ENCODE peak calls at places on chromosomes 3 and 15, in six cellular contexts. N is IMR-90, X is H9, C is mesenchymal stem cell, A is H1, U is trophoblast cell. D is an unnamed sample.

GRCh38 chr3:52893723-52894122 is 3.6 kb downstream of the STIMATE start:
- DNase-seq in N (no peak), X (no peak), U (no peak), A (no peak), C (no peak), D (no peak)

GRCh38 chr3:160331127-160331937 is 67.7 kb downstream of the IFT80 start:
- DNase-seq in N (peak), X (no peak), U (no peak), C (peak), A (no peak), D (no peak)

GRCh38 chr15:77737238-77738037 is 104.7 kb upstream of the LINGO1 start:
- DNase-seq in U (no peak), X (no peak), N (no peak), C (no peak), A (no peak), D (no peak)

GRCh38 chr3:171306631-171307030 is 153.6 kb downstream of the TNIK start:
- DNase-seq in X (no peak), U (no peak), C (peak), N (peak), A (no peak), D (no peak)

GRCh38 chr3:113021471-113021870 is 30.7 kb downstream of the GTPBP8 start:
- DNase-seq in X (no peak), U (no peak), A (no peak), N (no peak), C (no peak), D (no peak)

GRCh38 chr3:48919215-48920138 is 835 bp downstream of the ARIH2 start:
- DNase-seq in U (peak), X (peak), N (peak), A (no peak), C (peak), D (no peak)

GRCh38 chr3:46416134-46417119 is 9.4 kb downstream of the CCRL2 start:
- DNase-seq in A (no peak), U (no peak), C (no peak), N (no peak), X (no peak), D (no peak)

GRCh38 chr3:161026612-161027217 is 78.4 kb downstream of the B3GALNT1 start:
- DNase-seq in C (no peak), N (no peak), A (no peak), U (no peak), X (no peak), D (no peak)

GRCh38 chr3:104291437-104291851 is 1075.3 kb upstream of the ALCAM start:
- DNase-seq in C (peak), A (no peak), X (no peak), U (no peak), N (no peak), D (no peak)

GRCh38 chr15:38670142-38671002 is 105.8 kb upstream of the RASGRP1 start:
- DNase-seq in C (no peak), N (no peak), A (no peak), U (no peak), X (no peak), D (no peak)

GRCh38 chr3:185820973-185821758 is 3.7 kb downstream of the IGF2BP2 start:
- DNase-seq in C (peak), A (no peak), X (no peak), U (peak), N (peak), D (no peak)

GRCh38 chr3:46113608-46114007 is 86.3 kb upstream of the XCR1 start:
- DNase-seq in A (no peak), C (no peak), X (no peak), U (no peak), N (no peak), D (no peak)

GRCh38 chr15:31609243-31609642 is 282.6 kb downstream of the KLF13 start:
- DNase-seq in U (no peak), N (peak), X (no peak), C (no peak), A (no peak), D (no peak)

GRCh38 chr15:57551717-57552677 is 39.7 kb upstream of the MYZAP start:
- DNase-seq in A (peak), X (peak), N (peak), C (peak), U (peak), D (peak)

GRCh38 chr15:58165661-58166060 is 27.5 kb downstream of the AQP9 start:
- DNase-seq in C (no peak), A (no peak), N (peak), U (no peak), X (no peak), D (no peak)

GRCh38 chr3:171457263-171458055 is 2.7 kb downstream of the TNIK start:
- DNase-seq in C (peak), X (no peak), N (no peak), A (no peak), U (no peak), D (no peak)

GRCh38 chr3:43257850-43258249 is 28.5 kb upstream of the SNRK start:
- DNase-seq in A (no peak), N (no peak), X (no peak), C (no peak), U (no peak), D (no peak)

GRCh38 chr15:83413054-83413719 is 34.0 kb upstream of the SH3GL3 start:
- DNase-seq in X (no peak), C (no peak), N (no peak), A (no peak), U (no peak), D (no peak)

GRCh38 chr3:71083726-71084131 is 499.8 kb downstream of the FOXP1 start:
- DNase-seq in C (no peak), X (no peak), A (no peak), U (no peak), N (no peak), D (no peak)

DNA sequence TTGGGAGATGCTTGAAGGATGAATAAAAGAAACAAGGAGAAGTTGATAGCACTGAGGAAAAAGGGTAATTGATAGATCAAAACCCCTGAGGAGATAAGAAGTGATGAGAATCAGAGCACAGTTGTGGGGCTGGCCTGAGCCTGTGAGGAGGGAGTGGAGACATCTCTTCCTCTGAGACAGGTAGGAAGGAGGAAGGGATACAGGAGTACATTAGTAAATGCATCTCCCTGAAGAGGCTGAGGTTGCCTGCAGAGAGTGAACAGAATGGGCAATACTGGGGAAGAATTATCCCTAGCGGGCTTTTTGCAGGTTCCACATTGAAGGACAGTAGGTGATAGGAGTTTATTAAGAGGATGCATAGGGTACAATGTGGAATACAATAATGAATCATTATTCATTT is 17.3 kb upstream of the SCAMP5 start:
- DNase-seq in A (no peak), C (no peak), U (no peak), N (no peak), X (no peak), D (no peak)
- H3K14ac ChIP-seq in A (no peak), C (no peak), U (no peak), N (no peak), X (no peak), D (no peak)

GRCh38 chr3:18372786-18373405 is 52.2 kb downstream of the SATB1 start:
- DNase-seq in C (no peak), U (no peak), X (no peak), A (no peak), N (no peak), D (no peak)
- H3K14ac ChIP-seq in C (no peak), U (no peak), X (no peak), A (no peak), N (no peak), D (no peak)

DNA sequence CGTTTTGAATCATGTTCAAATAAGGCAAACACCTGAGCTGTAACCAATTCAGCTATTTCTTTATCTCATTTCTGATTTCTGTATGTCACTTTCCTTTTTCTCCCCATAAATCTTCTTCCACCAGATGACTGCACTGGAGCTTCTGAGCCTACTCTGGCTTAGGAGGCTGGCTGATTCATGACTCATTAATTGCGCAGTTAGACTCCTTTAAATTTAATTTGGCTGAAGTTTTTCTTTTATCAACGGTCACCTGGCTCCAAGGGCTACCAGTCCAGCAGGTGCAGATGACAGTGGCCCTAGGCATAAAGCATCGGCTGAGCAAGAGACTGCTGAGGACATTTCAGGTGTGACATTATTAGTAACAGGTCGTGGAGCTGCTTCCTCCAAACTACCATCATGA is 39.6 kb upstream of the ITGA11 start:
- DNase-seq in X (no peak), A (no peak), N (peak), U (no peak), C (peak), D (no peak)
- H3K14ac ChIP-seq in X (no peak), A (no peak), N (no peak), U (no peak), C (no peak), D (no peak)

GRCh38 chr3:44428910-44429309 is 48.6 kb downstream of the ZNF445 start:
- DNase-seq in U (no peak), X (no peak), N (no peak), A (no peak), C (no peak), D (no peak)

GRCh38 chr3:44427683-44428082 is 49.8 kb downstream of the ZNF445 start:
- DNase-seq in N (no peak), U (no peak), X (peak), A (no peak), C (no peak), D (no peak)

GRCh38 chr3:44421280-44421679 is 56.2 kb downstream of the ZNF445 start:
- DNase-seq in U (no peak), A (no peak), C (no peak), N (no peak), X (peak), D (no peak)

GRCh38 chr3:44420676-44421075 is 56.8 kb downstream of the ZNF445 start:
- DNase-seq in X (no peak), U (peak), N (no peak), C (no peak), A (no peak), D (no peak)

GRCh38 chr3:44424758-44425157 is 52.7 kb downstream of the ZNF445 start:
- DNase-seq in C (no peak), U (no peak), X (no peak), A (no peak), N (no peak), D (no peak)
- H3K14ac ChIP-seq in C (no peak), U (no peak), X (no peak), A (no peak), N (no peak), D (peak)

GRCh38 chr3:145518639-145519038 is 642.3 kb downstream of the PLOD2 start:
- DNase-seq in N (no peak), A (no peak), U (no peak), X (no peak), C (no peak), D (no peak)
- H3K14ac ChIP-seq in N (no peak), A (no peak), U (no peak), X (no peak), C (no peak), D (no peak)

DNA sequence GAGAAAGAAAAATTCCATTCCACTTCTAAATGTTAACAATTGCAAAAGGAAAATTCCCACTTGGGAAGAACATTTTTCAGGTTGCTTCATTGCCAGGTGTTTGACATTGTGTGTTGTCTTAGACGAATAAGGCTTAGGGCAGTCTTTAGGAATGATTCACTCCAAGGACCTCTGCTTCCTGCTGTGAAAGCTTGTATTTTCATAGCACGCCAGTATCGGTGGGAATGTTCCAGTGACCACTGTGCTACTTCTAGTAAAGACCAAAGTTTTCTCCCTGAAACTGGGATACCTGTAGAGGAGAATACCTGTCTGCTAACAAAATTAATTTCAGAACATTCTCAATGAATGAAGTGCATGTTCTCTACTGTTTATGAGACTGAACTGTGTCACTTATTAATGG is 64.1 kb downstream of the CDIN1 start:
- DNase-seq in X (no peak), U (no peak), C (no peak), A (no peak), N (peak), D (no peak)
- H3K14ac ChIP-seq in X (no peak), U (no peak), C (no peak), A (no peak), N (no peak), D (no peak)

GRCh38 chr15:44861917-44862316 is 94.6 kb upstream of the TERB2 start:
- DNase-seq in N (no peak), U (no peak), A (no peak), X (no peak), C (no peak), D (no peak)

GRCh38 chr15:44861439-44861910 is 95.0 kb upstream of the TERB2 start:
- DNase-seq in C (no peak), N (no peak), X (no peak), U (no peak), A (no peak), D (no peak)
- H3K14ac ChIP-seq in C (no peak), N (no peak), X (no peak), U (no peak), A (no peak), D (peak)

GRCh38 chr15:75661779-75662140 is 14.0 kb downstream of the SNX33 start:
- DNase-seq in A (no peak), N (no peak), U (no peak), X (no peak), C (no peak), D (no peak)
- H3K14ac ChIP-seq in A (no peak), N (peak), U (peak), X (no peak), C (no peak), D (no peak)

DNA sequence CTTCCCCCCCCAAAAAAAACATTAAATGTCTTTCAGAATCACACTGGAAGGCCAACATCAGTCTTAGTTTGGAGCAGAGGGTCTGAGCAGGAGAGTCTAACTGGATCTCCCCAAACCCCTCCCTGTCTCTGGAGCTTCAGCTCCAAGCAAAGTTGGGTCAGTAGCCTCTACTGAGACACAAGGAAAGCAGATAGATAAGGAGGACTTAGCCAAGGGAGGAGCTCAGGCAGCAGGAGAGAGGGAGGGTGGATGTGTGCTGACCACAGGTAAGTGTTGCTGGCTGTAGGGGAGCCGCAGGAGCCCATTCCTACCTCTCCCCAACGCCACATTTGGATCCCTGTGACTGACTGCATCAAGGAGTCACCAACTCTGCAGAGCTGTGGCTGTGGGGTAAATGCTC is 7.0 kb downstream of the PLCB2 start:
- DNase-seq in A (no peak), N (no peak), C (no peak), X (no peak), U (no peak), D (no peak)
- H3K14ac ChIP-seq in A (no peak), N (no peak), C (no peak), X (no peak), U (peak), D (no peak)

GRCh38 chr15:74281147-74282133 is 45.3 kb downstream of the CCDC33 start:
- DNase-seq in C (no peak), X (no peak), U (no peak), N (no peak), A (no peak), D (no peak)

GRCh38 chr15:74278269-74278668 is 42.1 kb downstream of the CCDC33 start:
- DNase-seq in C (no peak), X (no peak), N (no peak), A (no peak), U (no peak), D (no peak)

DNA sequence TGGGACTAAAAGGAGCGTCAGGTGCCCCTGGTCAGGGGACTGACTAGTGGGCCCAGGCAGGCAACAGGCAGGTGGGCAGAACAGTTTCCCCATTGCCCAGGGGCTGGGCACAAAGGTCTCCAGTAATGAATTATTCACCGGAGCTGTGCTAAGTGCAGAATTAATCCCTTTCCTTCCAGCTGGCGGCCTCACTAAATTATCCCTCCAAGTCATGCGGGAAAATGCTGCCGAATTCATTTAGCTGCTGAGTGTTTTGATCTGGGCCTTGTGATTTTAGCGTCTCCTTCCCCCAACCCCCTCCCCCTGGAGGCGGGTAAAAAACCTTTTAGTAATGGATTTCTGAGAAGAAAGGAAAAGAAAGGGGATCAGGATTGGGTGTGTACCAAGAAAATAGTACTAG is 47.2 kb downstream of the CCDC33 start:
- DNase-seq in A (no peak), X (no peak), U (no peak), C (no peak), N (no peak), D (no peak)
- H3K14ac ChIP-seq in A (no peak), X (no peak), U (no peak), C (no peak), N (no peak), D (no peak)

D was measured in neuronal stem cell.